ENCODE peak calls at places on chromosomes 1 and 21, in ten cellular contexts. U is HCT116, W is breast epithelium, O is stomach, X is endothelial cell of umbilical vein, B is spleen, I is upper lobe of left lung, F is transverse colon, D is HepG2, P is prostate gland. N is an unnamed sample. For H3K4me1, the result is how much of the 10 kb centered on the place peaks cover.

GRCh38 chr1:41504126-41505035 is 19.9 kb upstream of the EDN2 start:
- DNase-seq in U (peak), W (no peak), O (no peak), X (no peak), B (no peak), I (peak), F (no peak), D (no peak), P (no peak), N (no peak)

GRCh38 chr1:229070168-229070567 is 200.7 kb upstream of the RAB4A start:
- DNase-seq in U (no peak), W (peak), O (peak), X (peak), B (peak), I (peak), F (peak), D (no peak), P (peak), N (peak)

GRCh38 chr1:112605633-112606327 is 13.2 kb downstream of the ST7L start:
- DNase-seq in U (no peak), W (no peak), O (no peak), X (no peak), B (no peak), I (no peak), F (no peak), D (no peak), P (no peak), N (no peak)

GRCh38 chr1:199220046-199220445 is 581.2 kb downstream of the PTPRC start:
- DNase-seq in U (no peak), W (no peak), O (no peak), X (no peak), B (no peak), I (no peak), F (no peak), D (no peak), P (no peak), N (no peak)

GRCh38 chr1:26471201-26471497 is 1.1 kb upstream of the HMGN2 start:
- DNase-seq in U (no peak), W (no peak), O (no peak), X (no peak), B (no peak), I (no peak), F (no peak), D (no peak), P (no peak), N (no peak)

GRCh38 chr1:31658721-31659120 is 14.0 kb upstream of the PEF1 start:
- DNase-seq in U (no peak), W (no peak), O (no peak), X (no peak), B (peak), I (no peak), F (no peak), D (no peak), P (no peak), N (no peak)

GRCh38 chr1:208219659-208220282 is 24.4 kb downstream of the PLXNA2 start:
- DNase-seq in U (no peak), W (no peak), O (no peak), X (peak), B (no peak), I (peak), F (no peak), D (no peak), P (no peak), N (peak)

GRCh38 chr1:244207935-244208244 is 156.8 kb downstream of the ZBTB18 start:
- DNase-seq in U (no peak), W (no peak), O (no peak), X (peak), B (no peak), I (no peak), F (no peak), D (peak), P (no peak), N (no peak)

GRCh38 chr21:42406201-42406601 is 2.5 kb downstream of the UBASH3A start:
- DNase-seq in U (no peak), W (no peak), O (no peak), X (no peak), B (peak), I (no peak), F (peak), D (no peak), P (no peak), N (peak)

GRCh38 chr1:65200411-65200810 is 52.4 kb downstream of the AK4 start:
- DNase-seq in U (no peak), W (no peak), O (no peak), X (no peak), B (no peak), I (no peak), F (no peak), D (no peak), P (no peak), N (no peak)

DNA sequence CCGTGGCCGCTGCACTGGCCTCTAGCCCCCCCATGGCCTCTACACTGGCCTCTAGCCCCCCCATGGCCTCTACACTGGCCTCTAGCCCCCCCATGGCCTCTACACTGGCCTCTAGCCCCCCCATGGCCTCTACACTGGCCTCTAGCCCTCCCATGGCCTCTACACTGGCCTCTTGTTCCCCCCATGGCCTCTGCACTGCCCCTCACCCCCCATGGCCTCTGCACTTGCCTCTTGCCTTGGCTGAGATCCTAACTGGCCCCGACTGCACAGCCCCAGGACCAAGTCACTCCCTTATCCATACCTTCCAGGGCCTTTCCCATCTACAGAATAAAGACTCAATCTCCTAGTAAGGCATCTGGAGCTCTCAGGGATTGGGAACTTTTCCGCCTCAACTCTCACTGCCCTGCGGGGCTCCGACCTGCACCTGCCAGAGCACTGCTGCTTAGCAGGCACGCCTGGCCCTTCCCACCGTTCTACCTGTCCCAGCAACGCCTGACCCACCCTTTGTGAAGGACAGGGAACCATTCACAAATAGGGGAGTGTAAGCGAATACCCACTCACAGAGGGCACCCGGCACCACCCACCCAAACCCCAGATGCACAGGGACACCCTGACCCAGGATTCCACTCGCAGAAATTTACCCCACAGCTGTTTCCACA is 38.8 kb downstream of the ACOT7 start:
- DNase-seq in U (no peak), W (no peak), O (no peak), X (no peak), B (no peak), I (no peak), F (no peak), D (no peak), P (no peak), N (peak)
- H3K4me1 ChIP-seq in U (half or more), W (under half), O (under half), X (under half), B (half or more), I (under half), F (half or more), D (half or more), P (under half), N (under half)

DNA sequence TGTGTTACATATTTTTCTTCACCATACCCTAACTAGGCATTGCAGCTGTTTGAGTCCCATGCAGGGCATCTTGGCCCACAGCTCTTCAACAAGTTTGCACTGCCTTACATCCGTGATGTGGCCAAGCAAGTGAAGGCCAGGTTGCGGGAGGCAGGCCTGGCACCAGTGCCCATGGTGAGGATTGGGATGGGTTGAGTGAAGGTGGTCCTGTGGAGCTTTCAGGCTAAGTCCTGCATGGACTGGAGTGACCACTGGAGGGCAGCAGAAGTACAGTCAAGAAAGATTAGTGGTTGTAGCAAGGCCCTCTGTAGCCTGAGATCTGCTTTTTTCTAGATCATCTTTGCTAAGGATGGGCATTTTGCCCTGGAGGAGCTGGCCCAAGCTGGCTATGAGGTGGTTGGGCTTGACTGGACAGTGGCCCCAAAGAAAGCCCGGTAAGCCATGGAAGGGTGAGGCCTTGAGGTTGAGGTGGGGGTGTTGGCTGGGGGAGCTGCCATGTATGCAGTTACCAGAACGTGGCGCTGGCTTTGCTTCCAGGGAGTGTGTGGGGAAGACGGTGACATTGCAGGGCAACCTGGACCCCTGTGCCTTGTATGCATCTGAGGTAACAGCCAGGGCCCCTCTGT is 2.5 kb downstream of the UROD start:
- DNase-seq in U (peak), W (peak), O (peak), X (peak), B (peak), I (peak), F (peak), D (peak), P (peak), N (peak)
- TF ChIP-seq POLR2A in U (no peak), W (no peak), O (no peak), X (no peak), B (no peak), I (no peak), F (no peak), D (no peak), P (no peak), N (no peak)

GRCh38 chr1:212615092-212615470 is 6.5 kb downstream of the ATF3 start:
- DNase-seq in U (no peak), W (no peak), O (no peak), X (no peak), B (no peak), I (no peak), F (no peak), D (no peak), P (no peak), N (no peak)

GRCh38 chr1:212613440-212614335 is 5.1 kb downstream of the ATF3 start:
- DNase-seq in U (no peak), W (no peak), O (no peak), X (no peak), B (no peak), I (no peak), F (no peak), D (no peak), P (no peak), N (no peak)

GRCh38 chr1:212612251-212612961 is 3.8 kb downstream of the ATF3 start:
- DNase-seq in U (no peak), W (no peak), O (no peak), X (no peak), B (no peak), I (no peak), F (no peak), D (no peak), P (no peak), N (no peak)

GRCh38 chr1:212611000-212611636 is 2.6 kb downstream of the ATF3 start:
- DNase-seq in U (no peak), W (no peak), O (no peak), X (no peak), B (no peak), I (no peak), F (no peak), D (no peak), P (no peak), N (no peak)

DNA sequence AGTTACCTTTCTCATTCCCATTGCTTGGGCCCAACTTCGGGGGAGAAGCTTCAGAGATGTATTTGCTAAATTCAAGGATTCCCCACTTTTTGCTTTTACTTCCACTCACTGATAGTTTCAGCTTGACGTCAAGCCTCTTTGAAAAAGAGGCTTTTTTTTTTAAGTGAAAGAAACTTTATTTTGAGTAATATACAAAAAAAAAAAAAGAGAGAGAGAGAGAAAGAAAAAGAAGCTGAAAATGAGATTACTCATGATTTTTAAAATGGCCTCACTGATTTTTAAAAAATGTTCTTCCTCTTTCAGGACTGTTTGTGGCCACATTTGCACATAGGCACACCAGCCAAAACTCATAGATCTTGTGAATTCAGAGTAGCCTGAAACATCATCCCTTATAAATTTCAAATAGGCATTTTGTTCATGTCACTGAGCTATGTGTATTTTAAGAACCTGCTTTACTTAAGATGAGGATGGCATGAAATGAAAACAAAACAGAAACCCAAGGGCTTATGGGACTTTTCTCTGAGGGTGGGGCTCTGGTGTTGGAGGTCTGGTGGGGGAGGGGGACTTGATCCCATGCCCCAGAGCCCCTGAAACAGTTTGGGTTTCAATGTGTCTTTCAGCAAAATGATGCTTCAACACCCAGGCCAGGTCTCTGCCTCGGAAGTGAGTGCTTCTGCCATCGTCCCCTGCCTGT is 6.0 kb downstream of the ATF3 start:
- DNase-seq in U (no peak), W (no peak), O (no peak), X (no peak), B (no peak), I (no peak), F (no peak), D (no peak), P (no peak), N (no peak)
- TF ChIP-seq POLR2AphosphoS5 in U (no peak), W (no peak), O (no peak), X (no peak), B (no peak), I (no peak), F (no peak), D (no peak), P (no peak), N (no peak)

GRCh38 chr1:153550398-153550758 is 1.3 kb upstream of the S100A3 start:
- DNase-seq in U (no peak), W (no peak), O (no peak), X (no peak), B (peak), I (no peak), F (no peak), D (no peak), P (no peak), N (no peak)
- H3K4me1 ChIP-seq in U (half or more), W (under half), O (under half), X (under half), B (half or more), I (half or more), F (under half), D (half or more), P (under half), N (half or more)

N was measured in sigmoid colon.